ENCODE peak calls at places on chromosomes 4 and X, in six cellular contexts. C, Z, F, T, D and Y are unnamed samples.

GRCh38 chrX:65745992-65746391 is 78.5 kb downstream of the MSN start:
- DNase-seq in C (no peak), Z (no peak), F (no peak), T (no peak), D (no peak), Y (no peak)

GRCh38 chr4:79913581-79913980 is 159.4 kb downstream of the ANTXR2 start:
- DNase-seq in C (no peak), Z (no peak), F (no peak), T (no peak), D (peak), Y (no peak)

GRCh38 chrX:44874481-44875184 is 1.6 kb downstream of the KDM6A start:
- DNase-seq in C (no peak), Z (peak), F (no peak), T (no peak), D (peak), Y (no peak)

GRCh38 chrX:8345473-8345872 is 119.2 kb upstream of the VCX3B start:
- DNase-seq in C (no peak), Z (no peak), F (no peak), T (no peak), D (no peak), Y (no peak)

GRCh38 chr4:3190549-3190948 is 58.4 kb upstream of the MSANTD1 start:
- DNase-seq in C (no peak), Z (no peak), F (no peak), T (no peak), D (no peak), Y (no peak)

GRCh38 chr4:1870328-1870577 is 940 bp upstream of the NSD2 start:
- DNase-seq in C (peak), Z (peak), F (no peak), T (peak), D (no peak), Y (peak)

GRCh38 chr4:6771229-6771671 is 11.3 kb upstream of the KIAA0232 start:
- DNase-seq in C (no peak), Z (no peak), F (no peak), T (no peak), D (no peak), Y (no peak)

GRCh38 chr4:89939464-89939863 is 44.8 kb downstream of the MMRN1 start:
- DNase-seq in C (no peak), Z (no peak), F (no peak), T (no peak), D (no peak), Y (no peak)

GRCh38 chr4:118683513-118683912 is 1.7 kb upstream of the METTL14 start:
- DNase-seq in C (no peak), Z (no peak), F (no peak), T (no peak), D (no peak), Y (no peak)

GRCh38 chr4:150501019-150501727 is 80.8 kb upstream of the MAB21L2 start:
- DNase-seq in C (no peak), Z (no peak), F (no peak), T (no peak), D (peak), Y (no peak)

GRCh38 chrX:138771042-138771441 is 59.5 kb upstream of the FGF13 start:
- DNase-seq in C (no peak), Z (no peak), F (no peak), T (no peak), D (no peak), Y (no peak)

GRCh38 chr4:2172627-2173231 is 69.2 kb downstream of the HAUS3 start:
- DNase-seq in C (no peak), Z (no peak), F (no peak), T (no peak), D (no peak), Y (no peak)

GRCh38 chr4:174263445-174263736 is 20.1 kb downstream of the FBXO8 start:
- DNase-seq in C (no peak), Z (no peak), F (no peak), T (no peak), D (no peak), Y (no peak)